ENCODE peak calls at places on chromosomes 3 and 15, in six cellular contexts. J, S, F, L, M and U are unnamed samples.

GRCh38 chr3:186315581-186316354 is 46.3 kb downstream of the DGKG start:
- DNase-seq in L (no peak), M (no peak), F (no peak), S (no peak), J (no peak), U (no peak)

GRCh38 chr3:53023072-53023823 is 22.6 kb downstream of the SFMBT1 start:
- DNase-seq in M (peak; percentile 14), F (no peak), S (no peak), L (no peak), J (no peak), U (no peak)

GRCh38 chr15:87263844-87264243 is 992.7 kb downstream of the NTRK3 start:
- DNase-seq in M (no peak), S (no peak), F (no peak), L (no peak), J (no peak), U (no peak)

GRCh38 chr3:149547954-149548728 is 73.6 kb downstream of the TM4SF4 start:
- DNase-seq in J (no peak), F (no peak), M (peak; percentile 94), L (no peak), S (peak; percentile 66), U (no peak)

GRCh38 chr3:196948442-196949365 is 6.4 kb upstream of the NCBP2 start:
- DNase-seq in M (no peak), L (peak; percentile 32), S (no peak), J (no peak), F (no peak), U (peak; percentile 86)

GRCh38 chr3:113232367-113232766 is 21.0 kb downstream of the BOC start:
- DNase-seq in L (no peak), S (no peak), J (no peak), M (no peak), F (no peak), U (no peak)

GRCh38 chr15:64596701-64597468 is 136.5 kb downstream of the ZNF609 start:
- DNase-seq in M (peak; percentile 71), S (peak; percentile 23), L (peak; percentile 78), F (peak; percentile 12), J (no peak), U (peak; percentile 66)

GRCh38 chr3:162354343-162354742 is 857.7 kb downstream of the OTOL1 start:
- DNase-seq in S (no peak), F (no peak), L (no peak), M (no peak), J (no peak), U (no peak)

GRCh38 chr15:78988361-78988911 is 43.6 kb upstream of the CTSH start:
- DNase-seq in M (peak; percentile 99), L (no peak), J (peak; percentile 42), S (peak; percentile 78), F (peak; percentile 59), U (no peak)

GRCh38 chr15:33292718-33293307 is 18.0 kb upstream of the RYR3 start:
- DNase-seq in M (peak; percentile 70), S (peak; percentile 52), J (no peak), F (peak; percentile 42), L (peak; percentile 91), U (peak; percentile 74)

GRCh38 chr3:181326637-181327223 is 337.2 kb upstream of the DNAJC19 start:
- DNase-seq in M (peak; percentile 24), F (no peak), L (peak; percentile 65), S (no peak), J (no peak), U (peak; percentile 19)

GRCh38 chr3:112390783-112391641 is 58.1 kb downstream of the CD200 start:
- DNase-seq in L (peak; percentile 32), M (peak; percentile 99), F (no peak), S (no peak), J (no peak), U (peak; percentile 24)

GRCh38 chr15:27853624-27854455 is 245.3 kb downstream of the OCA2 start:
- DNase-seq in L (no peak), J (no peak), S (no peak), M (no peak), F (no peak), U (no peak)

GRCh38 chr3:10198761-10199688 is 34.3 kb downstream of the IRAK2 start:
- DNase-seq in S (peak; percentile 41), F (no peak), J (no peak), M (peak; percentile 55), L (no peak), U (no peak)

GRCh38 chr15:99956022-99956775 is 223.0 kb upstream of the LYSMD4 start:
- DNase-seq in M (no peak), L (no peak), S (no peak), J (no peak), F (no peak), U (peak; percentile 41)

GRCh38 chr15:73108676-73109075 is 56.4 kb downstream of the NEO1 start:
- DNase-seq in L (peak; percentile 40), J (no peak), M (no peak), F (no peak), S (no peak), U (no peak)

GRCh38 chr15:48541659-48542334 is 103.7 kb downstream of the FBN1 start:
- DNase-seq in S (no peak), M (peak; percentile 89), F (peak; percentile 18), L (no peak), J (no peak), U (no peak)

GRCh38 chr3:189967254-189967865 is 153.3 kb downstream of the P3H2 start:
- DNase-seq in L (peak; percentile 68), M (peak; percentile 71), F (peak; percentile 39), S (peak; percentile 20), J (no peak), U (peak; percentile 50)

GRCh38 chr3:195582947-195583346 is 793 bp downstream of the APOD start:
- DNase-seq in F (no peak), M (no peak), S (no peak), J (no peak), L (no peak), U (peak; percentile 73)

DNA sequence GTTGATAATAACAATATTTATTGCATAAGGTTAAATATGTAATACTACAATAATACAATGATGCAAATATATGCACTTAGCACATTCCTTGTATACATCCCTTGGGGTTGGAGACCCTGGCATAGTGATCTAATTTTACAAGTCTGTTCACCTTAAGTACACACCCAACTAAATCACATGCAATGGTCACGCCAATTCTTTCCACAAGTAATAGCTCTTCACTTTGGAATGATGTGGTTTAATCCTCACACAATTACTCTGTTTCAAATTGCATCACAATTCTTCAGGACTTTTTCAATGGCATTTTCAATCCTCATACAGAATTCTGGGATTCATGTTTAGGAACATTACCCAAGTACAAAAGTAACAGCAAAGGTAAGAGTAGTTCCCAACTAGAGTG is 27.3 kb upstream of the SPRED1 start:
- DNase-seq in F (no peak), L (no peak), M (no peak), S (no peak), J (no peak), U (no peak)
- H3K36me3 ChIP-seq in F (no peaks in the 10 kb centered on the region), L (no peaks in the 10 kb centered on the region), M (no peaks in the 10 kb centered on the region), S (no peaks in the 10 kb centered on the region), J (no peaks in the 10 kb centered on the region), U (no peaks in the 10 kb centered on the region)

GRCh38 chr3:183230826-183231225 is 22.2 kb upstream of the B3GNT5 start:
- DNase-seq in J (no peak), M (no peak), S (no peak), L (no peak), F (no peak), U (no peak)

GRCh38 chr3:183227586-183227985 is 25.5 kb upstream of the B3GNT5 start:
- DNase-seq in J (no peak), L (no peak), M (no peak), F (no peak), S (no peak), U (no peak)

GRCh38 chr3:183226333-183226732 is 26.7 kb upstream of the B3GNT5 start:
- DNase-seq in F (no peak), J (no peak), M (no peak), L (no peak), S (no peak), U (no peak)

GRCh38 chr3:183224581-183224980 is 28.5 kb upstream of the B3GNT5 start:
- DNase-seq in L (no peak), M (no peak), S (no peak), F (no peak), J (no peak), U (no peak)

GRCh38 chr3:183229177-183229576 is 23.9 kb upstream of the B3GNT5 start:
- DNase-seq in S (no peak), J (no peak), F (no peak), L (no peak), M (no peak), U (no peak)
- H3K36me3 ChIP-seq in S (no peaks in the 10 kb centered on the region), J (no peaks in the 10 kb centered on the region), F (no peaks in the 10 kb centered on the region), L (no peaks in the 10 kb centered on the region), M (no peaks in the 10 kb centered on the region), U (no peaks in the 10 kb centered on the region)

DNA sequence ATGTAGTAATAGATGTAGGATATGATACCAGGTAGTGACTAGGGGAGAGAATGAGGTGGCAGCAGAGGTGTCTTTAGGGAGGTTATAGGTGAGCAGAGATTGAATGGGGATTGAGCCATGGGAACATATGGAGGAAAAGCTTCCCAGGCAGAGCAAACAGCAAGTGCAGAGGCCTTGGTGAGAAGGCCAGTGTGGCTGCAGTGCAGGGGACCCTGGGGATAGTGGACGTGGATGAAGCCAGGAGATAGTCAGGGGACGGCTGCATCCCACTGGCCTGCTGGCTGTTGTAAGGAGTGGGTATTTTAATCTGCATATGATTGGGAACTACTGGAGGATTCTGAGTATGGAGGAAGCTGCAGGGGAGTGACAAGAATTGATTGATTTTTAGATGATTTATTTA is 62.7 kb upstream of the TRAK1 start:
- DNase-seq in M (no peak), S (no peak), J (no peak), L (no peak), F (no peak), U (no peak)
- H3K36me3 ChIP-seq in M (no peaks in the 10 kb centered on the region), S (no peaks in the 10 kb centered on the region), J (no peaks in the 10 kb centered on the region), L (no peaks in the 10 kb centered on the region), F (no peaks in the 10 kb centered on the region), U (no peaks in the 10 kb centered on the region)

GRCh38 chr3:17140670-17141505 is 256.1 kb downstream of the PLCL2 start:
- DNase-seq in F (peak; percentile 50), M (peak; percentile 12), S (no peak), L (no peak), J (peak; percentile 52), U (peak; percentile 68)

GRCh38 chr3:17142516-17142915 is 257.8 kb downstream of the PLCL2 start:
- DNase-seq in J (no peak), F (no peak), M (no peak), L (no peak), S (no peak), U (no peak)

GRCh38 chr3:17143893-17144664 is 259.3 kb downstream of the PLCL2 start:
- DNase-seq in F (no peak), L (no peak), S (no peak), J (no peak), M (no peak), U (peak; percentile 69)

GRCh38 chr3:17144665-17144993 is 259.9 kb downstream of the PLCL2 start:
- DNase-seq in M (no peak), L (no peak), F (no peak), S (no peak), J (no peak), U (no peak)

DNA sequence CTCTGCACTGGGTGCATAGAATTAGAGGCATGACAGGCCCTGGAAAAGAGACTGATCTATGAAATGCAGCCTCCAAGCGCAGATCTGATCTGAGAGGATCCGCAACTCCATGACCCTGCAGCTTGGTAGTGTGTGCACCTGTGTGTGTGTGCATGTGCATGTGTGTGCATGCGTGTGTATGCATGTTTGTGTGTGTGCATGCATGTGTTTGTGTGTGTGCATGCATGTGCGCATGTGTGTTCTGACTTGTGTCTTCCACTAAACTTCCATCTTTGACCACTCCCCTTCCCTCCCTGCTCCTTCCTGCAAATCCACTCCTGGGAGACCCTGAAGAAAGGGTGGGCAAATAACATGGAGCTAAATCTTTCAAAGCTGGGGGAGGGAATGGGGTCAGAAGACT is 256.9 kb downstream of the PLCL2 start:
- DNase-seq in F (no peak), S (no peak), L (no peak), J (no peak), M (no peak), U (no peak)
- H3K36me3 ChIP-seq in F (no peaks in the 10 kb centered on the region), S (no peaks in the 10 kb centered on the region), L (no peaks in the 10 kb centered on the region), J (no peaks in the 10 kb centered on the region), M (no peaks in the 10 kb centered on the region), U (no peaks in the 10 kb centered on the region)